ENCODE peak calls at places on chromosomes 2 and 18, in eight cellular contexts. One of them, this sample, is unnamed.

GRCh38 chr18:27685807-27686412 is 491.0 kb downstream of the CDH2 start:
- DNase-seq in prostate gland: no peak
- DNase-seq in A549: peak
- DNase-seq in left ventricle myocardium inferior: no peak
- DNase-seq in fibroblast of the aortic adventitia: peak
- DNase-seq in dorsolateral prefrontal cortex: no peak
- DNase-seq in lower leg skin: no peak
- DNase-seq in fibroblast of lung: peak
- DNase-seq in this sample: no peak

GRCh38 chr2:5409925-5410360 is 282.2 kb upstream of the SOX11 start:
- DNase-seq in prostate gland: no peak
- DNase-seq in A549: no peak
- DNase-seq in left ventricle myocardium inferior: no peak
- DNase-seq in fibroblast of the aortic adventitia: no peak
- DNase-seq in dorsolateral prefrontal cortex: no peak
- DNase-seq in lower leg skin: no peak
- DNase-seq in fibroblast of lung: no peak
- DNase-seq in this sample: no peak

GRCh38 chr18:22346968-22347611 is 70.6 kb downstream of the CTAGE1 start:
- DNase-seq in prostate gland: no peak
- DNase-seq in A549: no peak
- DNase-seq in left ventricle myocardium inferior: peak
- DNase-seq in fibroblast of the aortic adventitia: peak
- DNase-seq in dorsolateral prefrontal cortex: no peak
- DNase-seq in lower leg skin: no peak
- DNase-seq in fibroblast of lung: peak
- DNase-seq in this sample: no peak

GRCh38 chr2:176261136-176261535 is 8.1 kb upstream of the MTX2 start:
- DNase-seq in prostate gland: no peak
- DNase-seq in A549: no peak
- DNase-seq in left ventricle myocardium inferior: no peak
- DNase-seq in fibroblast of the aortic adventitia: no peak
- DNase-seq in dorsolateral prefrontal cortex: no peak
- DNase-seq in lower leg skin: no peak
- DNase-seq in fibroblast of lung: no peak
- DNase-seq in this sample: no peak

GRCh38 chr18:22826726-22827125 is 106.4 kb upstream of the RBBP8 start:
- DNase-seq in prostate gland: peak
- DNase-seq in A549: no peak
- DNase-seq in left ventricle myocardium inferior: no peak
- DNase-seq in fibroblast of the aortic adventitia: peak
- DNase-seq in dorsolateral prefrontal cortex: no peak
- DNase-seq in lower leg skin: no peak
- DNase-seq in fibroblast of lung: no peak
- DNase-seq in this sample: no peak

GRCh38 chr2:108383146-108383830 is 5.5 kb downstream of the SULT1C4 start:
- DNase-seq in prostate gland: no peak
- DNase-seq in A549: no peak
- DNase-seq in left ventricle myocardium inferior: no peak
- DNase-seq in fibroblast of the aortic adventitia: no peak
- DNase-seq in dorsolateral prefrontal cortex: no peak
- DNase-seq in lower leg skin: no peak
- DNase-seq in fibroblast of lung: no peak
- DNase-seq in this sample: no peak

GRCh38 chr2:61434314-61434713 is 36.6 kb downstream of the USP34 start:
- DNase-seq in prostate gland: no peak
- DNase-seq in A549: no peak
- DNase-seq in left ventricle myocardium inferior: no peak
- DNase-seq in fibroblast of the aortic adventitia: peak
- DNase-seq in dorsolateral prefrontal cortex: no peak
- DNase-seq in lower leg skin: no peak
- DNase-seq in fibroblast of lung: no peak
- DNase-seq in this sample: no peak

GRCh38 chr2:9247786-9248185 is 41.2 kb downstream of the ASAP2 start:
- DNase-seq in prostate gland: no peak
- DNase-seq in A549: no peak
- DNase-seq in left ventricle myocardium inferior: no peak
- DNase-seq in fibroblast of the aortic adventitia: peak
- DNase-seq in dorsolateral prefrontal cortex: no peak
- DNase-seq in lower leg skin: no peak
- DNase-seq in fibroblast of lung: no peak
- DNase-seq in this sample: no peak

GRCh38 chr2:149773006-149773405 is 185.4 kb upstream of the MMADHC start:
- DNase-seq in prostate gland: no peak
- DNase-seq in A549: no peak
- DNase-seq in left ventricle myocardium inferior: no peak
- DNase-seq in fibroblast of the aortic adventitia: peak
- DNase-seq in dorsolateral prefrontal cortex: no peak
- DNase-seq in lower leg skin: no peak
- DNase-seq in fibroblast of lung: no peak
- DNase-seq in this sample: no peak

GRCh38 chr2:42809131-42809875 is 16.9 kb upstream of the HAAO start:
- DNase-seq in prostate gland: no peak
- DNase-seq in A549: no peak
- DNase-seq in left ventricle myocardium inferior: no peak
- DNase-seq in fibroblast of the aortic adventitia: no peak
- DNase-seq in dorsolateral prefrontal cortex: peak
- DNase-seq in lower leg skin: peak
- DNase-seq in fibroblast of lung: peak
- DNase-seq in this sample: no peak

GRCh38 chr2:21245565-21245964 is 121.8 kb downstream of the TDRD15 start:
- DNase-seq in prostate gland: no peak
- DNase-seq in A549: no peak
- DNase-seq in left ventricle myocardium inferior: no peak
- DNase-seq in fibroblast of the aortic adventitia: no peak
- DNase-seq in dorsolateral prefrontal cortex: no peak
- DNase-seq in lower leg skin: no peak
- DNase-seq in fibroblast of lung: no peak
- DNase-seq in this sample: no peak

GRCh38 chr18:35089382-35089781 is 48.2 kb downstream of the MAPRE2 start:
- DNase-seq in prostate gland: no peak
- DNase-seq in A549: no peak
- DNase-seq in left ventricle myocardium inferior: no peak
- DNase-seq in fibroblast of the aortic adventitia: no peak
- DNase-seq in dorsolateral prefrontal cortex: no peak
- DNase-seq in lower leg skin: no peak
- DNase-seq in fibroblast of lung: no peak
- DNase-seq in this sample: no peak

GRCh38 chr2:54657664-54658083 is 65.8 kb upstream of the EML6 start:
- DNase-seq in prostate gland: peak
- DNase-seq in A549: peak
- DNase-seq in left ventricle myocardium inferior: peak
- DNase-seq in fibroblast of the aortic adventitia: peak
- DNase-seq in dorsolateral prefrontal cortex: peak
- DNase-seq in lower leg skin: no peak
- DNase-seq in fibroblast of lung: peak
- DNase-seq in this sample: no peak

GRCh38 chr18:61470111-61470673 is 137.0 kb downstream of the CDH20 start:
- DNase-seq in prostate gland: no peak
- DNase-seq in A549: no peak
- DNase-seq in left ventricle myocardium inferior: no peak
- DNase-seq in fibroblast of the aortic adventitia: no peak
- DNase-seq in dorsolateral prefrontal cortex: no peak
- DNase-seq in lower leg skin: no peak
- DNase-seq in fibroblast of lung: no peak
- DNase-seq in this sample: no peak

GRCh38 chr2:118231759-118232158 is 143.5 kb downstream of the INSIG2 start:
- DNase-seq in prostate gland: no peak
- DNase-seq in A549: no peak
- DNase-seq in left ventricle myocardium inferior: no peak
- DNase-seq in fibroblast of the aortic adventitia: no peak
- DNase-seq in dorsolateral prefrontal cortex: no peak
- DNase-seq in lower leg skin: peak
- DNase-seq in fibroblast of lung: no peak
- DNase-seq in this sample: no peak

GRCh38 chr2:12731701-12732280 is 15.1 kb downstream of the TRIB2 start:
- DNase-seq in prostate gland: no peak
- DNase-seq in A549: no peak
- DNase-seq in left ventricle myocardium inferior: no peak
- DNase-seq in fibroblast of the aortic adventitia: no peak
- DNase-seq in dorsolateral prefrontal cortex: no peak
- DNase-seq in lower leg skin: no peak
- DNase-seq in fibroblast of lung: no peak
- DNase-seq in this sample: no peak

GRCh38 chr2:135874966-135875365 is 1.3 kb downstream of the MCM6 start:
- DNase-seq in prostate gland: no peak
- DNase-seq in A549: no peak
- DNase-seq in left ventricle myocardium inferior: no peak
- DNase-seq in fibroblast of the aortic adventitia: no peak
- DNase-seq in dorsolateral prefrontal cortex: no peak
- DNase-seq in lower leg skin: no peak
- DNase-seq in fibroblast of lung: no peak
- DNase-seq in this sample: no peak

GRCh38 chr2:26182887-26183630 is 10.2 kb downstream of the GAREM2 start:
- DNase-seq in prostate gland: no peak
- DNase-seq in A549: no peak
- DNase-seq in left ventricle myocardium inferior: no peak
- DNase-seq in fibroblast of the aortic adventitia: no peak
- DNase-seq in dorsolateral prefrontal cortex: no peak
- DNase-seq in lower leg skin: peak
- DNase-seq in fibroblast of lung: no peak
- DNase-seq in this sample: no peak

GRCh38 chr2:206368484-206368883 is 74.8 kb upstream of the ADAM23 start:
- DNase-seq in prostate gland: no peak
- DNase-seq in A549: no peak
- DNase-seq in left ventricle myocardium inferior: no peak
- DNase-seq in fibroblast of the aortic adventitia: peak
- DNase-seq in dorsolateral prefrontal cortex: no peak
- DNase-seq in lower leg skin: no peak
- DNase-seq in fibroblast of lung: no peak
- DNase-seq in this sample: no peak

GRCh38 chr2:78355967-78356366 is 669.5 kb upstream of the REG3G start:
- DNase-seq in prostate gland: no peak
- DNase-seq in A549: no peak
- DNase-seq in left ventricle myocardium inferior: no peak
- DNase-seq in fibroblast of the aortic adventitia: no peak
- DNase-seq in dorsolateral prefrontal cortex: no peak
- DNase-seq in lower leg skin: no peak
- DNase-seq in fibroblast of lung: no peak
- DNase-seq in this sample: no peak

DNA sequence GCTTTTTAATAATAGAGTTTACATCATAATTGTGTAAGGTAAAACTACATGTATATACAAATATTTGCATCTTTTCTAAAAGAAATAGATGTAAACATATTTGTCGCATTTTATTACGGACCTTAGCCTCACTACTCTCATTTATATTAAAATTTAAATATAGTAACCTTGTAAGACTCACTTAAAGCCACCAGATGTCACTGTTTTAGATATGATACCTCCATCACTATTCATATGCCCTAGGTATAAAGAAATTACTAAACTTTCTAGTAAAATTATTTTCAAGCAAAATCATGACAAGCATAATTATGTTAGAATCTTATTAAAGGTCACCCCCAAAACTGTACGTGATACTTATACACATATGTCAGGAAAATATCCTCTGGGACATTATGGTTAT is 674.3 kb upstream of the REG3G start:
- DNase-seq in prostate gland: no peak
- DNase-seq in A549: peak
- DNase-seq in left ventricle myocardium inferior: no peak
- DNase-seq in fibroblast of the aortic adventitia: no peak
- DNase-seq in dorsolateral prefrontal cortex: no peak
- DNase-seq in lower leg skin: no peak
- DNase-seq in fibroblast of lung: no peak
- DNase-seq in this sample: no peak
- TF ChIP-seq CTCF in prostate gland: no peak
- TF ChIP-seq CTCF in A549: peak
- TF ChIP-seq CTCF in left ventricle myocardium inferior: no peak
- TF ChIP-seq CTCF in fibroblast of the aortic adventitia: no peak
- TF ChIP-seq CTCF in dorsolateral prefrontal cortex: peak
- TF ChIP-seq CTCF in lower leg skin: no peak
- TF ChIP-seq CTCF in fibroblast of lung: no peak
- TF ChIP-seq CTCF in this sample: no peak

DNA sequence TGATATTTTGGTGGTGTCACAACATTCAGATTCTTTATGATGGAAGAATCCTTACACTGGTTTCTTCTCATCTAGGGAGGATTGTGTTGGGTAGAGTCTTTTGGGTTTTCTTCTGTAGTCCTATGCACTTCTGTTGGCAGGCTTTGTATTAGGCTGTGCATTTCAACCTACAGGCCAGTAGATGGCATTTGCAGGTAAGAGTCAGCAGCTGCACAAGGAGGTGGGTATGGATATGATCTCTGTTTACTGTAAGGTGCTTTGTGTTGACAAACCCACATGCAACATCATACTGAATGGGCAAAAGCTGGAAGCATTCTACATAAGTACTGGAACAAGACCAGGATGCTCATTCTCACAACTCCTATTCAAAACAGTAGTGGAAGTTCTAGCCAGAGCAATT is 656.8 kb downstream of the METTL4 start:
- DNase-seq in prostate gland: no peak
- DNase-seq in A549: peak
- DNase-seq in left ventricle myocardium inferior: no peak
- DNase-seq in fibroblast of the aortic adventitia: peak
- DNase-seq in dorsolateral prefrontal cortex: no peak
- DNase-seq in lower leg skin: no peak
- DNase-seq in fibroblast of lung: no peak
- DNase-seq in this sample: no peak
- TF ChIP-seq CTCF in prostate gland: no peak
- TF ChIP-seq CTCF in A549: peak
- TF ChIP-seq CTCF in left ventricle myocardium inferior: no peak
- TF ChIP-seq CTCF in fibroblast of the aortic adventitia: peak
- TF ChIP-seq CTCF in dorsolateral prefrontal cortex: no peak
- TF ChIP-seq CTCF in lower leg skin: no peak
- TF ChIP-seq CTCF in fibroblast of lung: no peak
- TF ChIP-seq CTCF in this sample: no peak

GRCh38 chr2:197134206-197134605 is 176.4 kb downstream of the ANKRD44 start:
- DNase-seq in prostate gland: no peak
- DNase-seq in A549: no peak
- DNase-seq in left ventricle myocardium inferior: no peak
- DNase-seq in fibroblast of the aortic adventitia: no peak
- DNase-seq in dorsolateral prefrontal cortex: no peak
- DNase-seq in lower leg skin: no peak
- DNase-seq in fibroblast of lung: peak
- DNase-seq in this sample: no peak
- TF ChIP-seq CTCF in prostate gland: no peak
- TF ChIP-seq CTCF in A549: no peak
- TF ChIP-seq CTCF in left ventricle myocardium inferior: no peak
- TF ChIP-seq CTCF in fibroblast of the aortic adventitia: no peak
- TF ChIP-seq CTCF in dorsolateral prefrontal cortex: no peak
- TF ChIP-seq CTCF in lower leg skin: no peak
- TF ChIP-seq CTCF in fibroblast of lung: peak
- TF ChIP-seq CTCF in this sample: no peak

DNA sequence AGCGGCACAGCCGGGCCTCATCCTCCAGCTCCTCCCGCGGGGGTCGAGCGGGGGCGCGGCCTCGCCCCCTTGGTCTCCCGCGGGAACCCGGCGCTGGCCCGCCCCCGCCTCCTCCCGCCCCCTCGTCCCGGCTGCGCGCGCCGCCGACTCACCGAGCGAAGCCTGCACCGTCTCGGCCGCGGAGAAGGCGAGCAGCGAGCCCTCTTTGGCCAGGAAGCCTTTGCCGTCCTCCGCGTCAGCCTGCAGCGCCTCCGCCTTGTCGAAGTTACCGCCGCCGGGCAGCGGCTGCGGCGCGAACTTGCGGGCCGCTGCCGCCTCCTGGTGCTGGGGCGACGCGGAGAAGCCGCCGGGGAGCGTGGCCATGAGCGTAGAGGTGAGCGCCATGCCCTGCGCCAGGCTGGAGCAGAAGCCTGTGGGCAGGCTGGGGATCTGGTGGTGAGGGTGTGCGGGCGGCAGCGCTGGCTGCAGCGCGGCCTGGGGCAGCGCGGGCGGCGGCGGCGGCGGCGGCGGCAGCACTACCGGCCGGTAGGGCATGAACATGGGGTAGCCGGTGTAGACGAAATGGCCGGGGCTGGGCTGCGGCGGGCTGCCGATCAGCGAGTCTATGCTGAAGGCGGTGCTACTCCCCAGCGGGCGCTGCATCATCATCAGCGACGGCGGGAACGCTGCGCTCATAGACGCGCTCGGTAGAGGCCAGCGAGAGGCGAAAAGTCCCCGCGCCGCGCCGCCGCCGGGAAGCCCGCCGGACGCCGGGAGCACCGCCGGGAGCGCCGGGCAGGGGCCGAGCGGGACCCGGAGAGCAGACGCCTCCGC is 683 bp downstream of the GBX2 start:
- DNase-seq in prostate gland: no peak
- DNase-seq in A549: peak
- DNase-seq in left ventricle myocardium inferior: no peak
- DNase-seq in fibroblast of the aortic adventitia: no peak
- DNase-seq in dorsolateral prefrontal cortex: peak
- DNase-seq in lower leg skin: peak
- DNase-seq in fibroblast of lung: peak
- DNase-seq in this sample: no peak
- TF ChIP-seq CTCF in prostate gland: no peak
- TF ChIP-seq CTCF in A549: peak
- TF ChIP-seq CTCF in left ventricle myocardium inferior: peak
- TF ChIP-seq CTCF in fibroblast of the aortic adventitia: no peak
- TF ChIP-seq CTCF in dorsolateral prefrontal cortex: peak
- TF ChIP-seq CTCF in lower leg skin: no peak
- TF ChIP-seq CTCF in fibroblast of lung: peak
- TF ChIP-seq CTCF in this sample: no peak